ENCODE peak calls at places on chromosome 2, in six cellular contexts. U is HFF-Myc, R is heart left ventricle, O is activated B cell treated with CpG ODN at 0.5 μM for 24 hours, X is K562, E is mammary epithelial cell. F is an unnamed sample.

GRCh38 chr2:9249036-9249800 is 42.6 kb downstream of the ASAP2 start:
- DNase-seq in O (no peak), R (peak), X (no peak), E (peak), U (no peak), F (no peak)

GRCh38 chr2:73307720-73308119 is 14.4 kb upstream of the EGR4 start:
- DNase-seq in O (no peak), E (no peak), X (no peak), R (no peak), U (no peak), F (no peak)

GRCh38 chr2:74845991-74846390 is 12.1 kb downstream of the HK2 start:
- DNase-seq in X (no peak), E (no peak), O (no peak), R (no peak), U (no peak), F (no peak)

GRCh38 chr2:63767307-63767706 is 74.4 kb upstream of the UGP2 start:
- DNase-seq in X (no peak), U (no peak), O (no peak), R (no peak), E (no peak), F (no peak)

GRCh38 chr2:162002623-162003200 is 71.3 kb downstream of the DPP4 start:
- DNase-seq in U (no peak), E (no peak), X (no peak), R (no peak), O (no peak), F (no peak)

GRCh38 chr2:160911258-160911657 is 249.0 kb upstream of the TANK start:
- DNase-seq in E (no peak), U (no peak), X (no peak), R (no peak), O (no peak), F (no peak)

GRCh38 chr2:214261683-214262082 is 149.2 kb upstream of the VWC2L start:
- DNase-seq in E (no peak), U (no peak), O (no peak), X (no peak), R (no peak), F (no peak)

GRCh38 chr2:230319211-230319862 is 7.7 kb upstream of the SP140L start:
- DNase-seq in X (no peak), O (no peak), U (no peak), R (no peak), E (no peak), F (peak)

GRCh38 chr2:128727914-128728313 is 409.2 kb upstream of the HS6ST1 start:
- DNase-seq in U (peak), R (no peak), O (no peak), X (no peak), E (peak), F (no peak)

GRCh38 chr2:20050104-20050711 is 1.2 kb downstream of the LAPTM4A start:
- DNase-seq in X (peak), O (no peak), U (no peak), R (no peak), E (peak), F (peak)

GRCh38 chr2:188032306-188032705 is 259.4 kb upstream of the GULP1 start:
- DNase-seq in U (no peak), O (no peak), E (no peak), X (no peak), R (no peak), F (no peak)

GRCh38 chr2:165425556-165425955 is 43.9 kb upstream of the CSRNP3 start:
- DNase-seq in O (no peak), U (no peak), R (no peak), E (peak), X (no peak), F (no peak)

GRCh38 chr2:144454466-144455287 is 65.2 kb downstream of the ZEB2 start:
- DNase-seq in U (no peak), R (no peak), O (no peak), E (no peak), X (no peak), F (no peak)

GRCh38 chr2:105861198-105861597 is 116.5 kb downstream of the NCK2 start:
- DNase-seq in O (no peak), U (no peak), X (no peak), E (no peak), R (no peak), F (no peak)

GRCh38 chr2:235032466-235032865 is 80.6 kb downstream of the SH3BP4 start:
- DNase-seq in E (no peak), U (no peak), X (no peak), R (no peak), O (no peak), F (no peak)

GRCh38 chr2:236570081-236570979 is 705 bp downstream of the ACKR3 start:
- DNase-seq in R (no peak), O (no peak), X (no peak), E (peak), U (no peak), F (no peak)

GRCh38 chr2:191701696-191702095 is 23.8 kb downstream of the NABP1 start:
- DNase-seq in X (no peak), U (no peak), E (no peak), R (no peak), O (no peak), F (no peak)

GRCh38 chr2:12672711-12673315 is 43.9 kb upstream of the TRIB2 start:
- DNase-seq in U (no peak), R (no peak), X (no peak), E (no peak), O (no peak), F (no peak)

GRCh38 chr2:85728883-85729824 is 24.6 kb upstream of the ATOH8 start:
- DNase-seq in O (peak), U (no peak), E (peak), R (peak), X (peak), F (peak)

GRCh38 chr2:60821587-60822302 is 59.6 kb upstream of the REL start:
- DNase-seq in R (no peak), U (no peak), E (no peak), O (no peak), X (no peak), F (no peak)

GRCh38 chr2:84273406-84273805 is 185.7 kb downstream of the SUCLG1 start:
- DNase-seq in U (no peak), R (no peak), E (no peak), O (no peak), X (no peak), F (no peak)
- TF ChIP-seq CTCF in U (no peak), R (no peak), E (no peak), O (no peak), X (no peak), F (no peak)

DNA sequence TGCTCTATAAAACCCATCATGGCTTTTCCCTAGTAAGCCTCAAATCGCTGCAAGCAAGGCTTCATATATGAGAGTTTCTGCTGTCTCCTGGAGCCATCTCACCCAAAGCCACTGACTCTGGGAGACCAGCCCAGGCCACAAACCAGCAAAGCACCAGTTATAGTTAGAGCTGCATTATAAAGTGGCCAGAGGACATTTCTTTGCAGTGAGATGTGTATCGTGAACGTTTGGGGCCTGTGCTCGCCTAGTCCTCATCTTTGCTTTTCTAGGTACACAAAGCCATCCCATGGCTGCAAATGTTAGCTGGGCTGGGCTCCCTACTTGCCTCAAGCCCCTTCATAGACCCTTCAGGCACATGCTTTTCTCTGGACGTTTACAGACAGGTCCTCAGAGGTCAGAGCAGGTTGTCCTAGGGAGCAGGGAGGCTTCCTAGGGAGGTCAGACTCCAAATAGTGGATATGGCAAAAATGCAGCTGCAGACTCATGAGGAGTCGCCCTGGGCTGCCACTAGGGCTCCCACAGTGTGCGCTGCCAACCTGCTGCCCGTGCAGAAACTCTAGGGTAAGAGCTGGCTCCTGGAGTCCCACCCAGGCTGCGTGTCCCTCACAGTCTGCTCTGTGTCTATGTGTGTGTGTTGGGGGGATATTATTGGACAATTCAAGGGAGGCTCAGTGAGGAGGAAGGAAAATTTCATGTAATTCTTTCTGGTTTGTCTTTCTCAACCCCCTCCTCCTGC is 141.0 kb downstream of the RPIA start:
- DNase-seq in O (peak), U (no peak), R (no peak), X (no peak), E (no peak), F (no peak)
- TF ChIP-seq CTCF in O (no peak), U (no peak), R (no peak), X (no peak), E (no peak), F (no peak)

GRCh38 chr2:68018727-68019126 is 44.1 kb downstream of the C1D start:
- DNase-seq in X (no peak), U (no peak), E (no peak), R (no peak), O (no peak), F (no peak)
- TF ChIP-seq CTCF in X (no peak), U (no peak), E (no peak), R (no peak), O (no peak), F (no peak)

DNA sequence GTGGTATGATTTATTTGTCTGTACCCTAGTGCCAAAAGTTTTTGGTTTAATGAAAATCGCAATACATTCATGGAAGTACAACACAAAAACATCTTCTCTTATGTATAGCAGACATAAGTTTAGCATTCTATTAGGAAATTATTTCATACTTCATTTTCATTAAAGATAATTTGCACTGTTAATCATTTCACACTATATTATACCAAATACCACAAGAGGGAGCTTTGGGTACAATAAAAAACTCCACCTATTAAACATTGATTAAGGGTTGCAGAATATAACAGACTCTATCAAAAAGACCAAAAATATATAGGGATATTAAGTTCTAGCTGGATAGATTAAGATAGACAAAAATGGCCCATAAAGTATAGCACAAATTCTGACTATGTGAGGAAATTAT is 79.0 kb downstream of the SLC66A3 start:
- DNase-seq in R (no peak), X (no peak), O (no peak), E (no peak), U (no peak), F (no peak)
- TF ChIP-seq CTCF in R (peak), X (no peak), O (no peak), E (peak), U (no peak), F (no peak)

DNA sequence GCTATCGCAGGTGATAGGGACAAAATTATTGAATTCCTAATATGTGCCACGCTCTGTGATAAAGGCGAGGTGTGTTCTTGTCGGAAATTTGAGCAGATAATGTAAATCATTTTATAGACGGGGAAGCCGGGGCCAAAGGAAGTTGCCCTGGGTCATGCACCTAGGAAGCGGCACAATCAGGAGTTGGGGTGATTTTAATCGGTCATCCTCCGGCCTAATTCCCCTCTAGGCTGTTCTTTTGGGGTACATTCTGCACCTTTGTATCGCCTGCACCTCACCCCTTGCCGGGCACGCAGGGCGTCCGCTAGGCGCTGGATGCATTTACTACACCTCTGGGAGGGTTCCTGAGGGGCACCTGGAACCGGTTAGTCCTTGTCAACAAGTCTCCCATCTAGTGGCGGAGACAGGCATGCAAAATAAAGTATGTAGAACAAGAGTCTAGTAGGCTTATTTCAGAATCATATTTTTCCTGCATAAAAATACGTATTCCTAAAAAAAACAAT is 605 bp upstream of the TEX261 start:
- DNase-seq in O (no peak), E (peak), U (peak), R (no peak), X (peak), F (peak)
- TF ChIP-seq CTCF in O (no peak), E (peak), U (peak), R (no peak), X (peak), F (peak)

GRCh38 chr2:58594175-58594574 is 353.1 kb upstream of the FANCL start:
- DNase-seq in X (peak), U (peak), O (no peak), R (no peak), E (no peak), F (no peak)
- TF ChIP-seq CTCF in X (peak), U (peak), O (no peak), R (no peak), E (peak), F (no peak)

DNA sequence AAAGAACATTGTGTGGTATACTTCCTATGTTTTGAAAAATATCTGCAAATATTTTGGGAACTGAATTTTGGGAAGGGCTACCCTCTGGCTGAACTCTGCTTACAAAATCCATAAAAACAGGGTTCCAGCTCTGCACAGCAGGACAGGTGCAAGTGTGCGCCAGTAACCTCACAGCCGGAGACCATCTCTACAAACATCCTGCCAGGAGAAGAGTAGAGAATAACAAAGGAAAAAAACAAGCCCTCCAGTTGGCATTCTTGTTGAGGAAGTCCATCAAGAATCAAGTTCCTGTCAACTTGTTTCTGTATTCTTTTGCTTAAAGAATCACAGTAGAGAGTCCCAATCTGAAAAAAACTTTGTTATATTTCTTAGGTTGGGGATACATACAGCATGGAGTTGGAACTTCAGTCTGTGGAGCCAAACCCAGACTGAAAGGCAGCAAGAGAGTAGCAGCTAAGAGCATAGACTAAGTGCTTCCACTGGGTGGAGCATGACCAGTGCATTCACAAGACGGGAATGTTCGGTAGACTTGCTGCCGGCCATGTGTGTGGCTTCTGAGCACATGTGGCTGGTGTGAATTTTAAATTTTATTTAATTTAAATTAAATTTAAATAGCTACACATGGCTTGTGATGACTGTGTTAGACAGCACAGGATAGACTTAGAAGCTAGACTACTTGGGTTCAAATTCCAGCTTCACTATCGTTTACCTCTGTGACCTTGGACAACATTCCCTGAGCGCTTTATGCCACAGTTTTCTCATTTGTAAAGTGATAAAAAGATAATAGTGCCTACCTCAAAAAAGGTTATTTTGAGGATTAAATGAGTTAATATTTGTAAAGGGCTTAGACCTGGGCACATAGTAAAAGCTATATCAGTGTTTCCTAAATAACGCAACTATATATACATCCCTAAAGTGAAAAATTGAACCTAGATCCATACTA is 41.9 kb downstream of the SPTBN1 start:
- DNase-seq in E (no peak), X (peak), O (no peak), R (peak), U (peak), F (no peak)
- TF ChIP-seq CTCF in E (no peak), X (peak), O (no peak), R (peak), U (peak), F (no peak)